ENCODE peak calls at places on chromosomes 7 and 10, in ten cellular contexts. M, R, B, N, V, X, J, S, Q and W are unnamed samples.

GRCh38 chr10:69413221-69413865 is 3.4 kb downstream of the TACR2 start:
- DNase-seq in Q (peak; percentile 72), S (no peak), N (peak; percentile 8), M (peak; percentile 89), V (peak; percentile 56), B (peak; percentile 64), R (peak; percentile 86), J (peak; percentile 43), X (no peak), W (peak; percentile 77)

GRCh38 chr7:150983893-150984368 is 5.8 kb upstream of the KCNH2 start:
- DNase-seq in X (no peak), Q (no peak), V (no peak), J (peak; percentile 30), R (no peak), N (no peak), S (peak; percentile 8), M (peak; percentile 71), B (no peak), W (peak; percentile 46)

GRCh38 chr10:102421645-102422585 is 1.3 kb downstream of the FBXL15 start:
- DNase-seq in Q (no peak), R (peak; percentile 35), X (peak; percentile 88), N (no peak), J (peak; percentile 23), B (peak; percentile 75), V (no peak), M (peak; percentile 72), S (peak; percentile 88), W (peak; percentile 65)

GRCh38 chr10:13759167-13759566 is 172.4 kb downstream of the PRPF18 start:
- DNase-seq in N (no peak), Q (no peak), R (no peak), B (no peak), M (peak; percentile 72), V (no peak), S (no peak), J (no peak), X (no peak), W (no peak)

GRCh38 chr7:159126496-159127345 is 17.9 kb downstream of the VIPR2 start:
- DNase-seq in M (peak; percentile 18), R (no peak), B (no peak), S (no peak), X (no peak), J (no peak), N (no peak), Q (no peak), V (no peak), W (no peak)

GRCh38 chr10:23293145-23293724 is 51.4 kb downstream of the C10orf67 start:
- DNase-seq in M (peak; percentile 67), S (no peak), J (peak; percentile 53), R (peak; percentile 13), Q (no peak), V (peak; percentile 10), B (no peak), N (peak; percentile 57), X (no peak), W (peak; percentile 66)

GRCh38 chr10:122122493-122122892 is 133.5 kb downstream of the TACC2 start:
- DNase-seq in S (no peak), V (no peak), Q (no peak), N (no peak), B (no peak), R (no peak), X (peak; percentile 47), J (no peak), M (no peak), W (no peak)

GRCh38 chr7:148963583-148964509 is 64.5 kb downstream of the PDIA4 start:
- DNase-seq in X (no peak), S (no peak), M (no peak), Q (no peak), R (peak; percentile 18), V (no peak), N (peak; percentile 39), B (no peak), J (no peak), W (no peak)

GRCh38 chr10:35707642-35708425 is 65.7 kb upstream of the FZD8 start:
- DNase-seq in J (no peak), M (no peak), Q (no peak), V (no peak), R (no peak), N (no peak), X (no peak), B (no peak), S (no peak), W (no peak)

GRCh38 chr10:8060010-8060703 is 5.7 kb downstream of the GATA3 start:
- DNase-seq in N (no peak), S (no peak), Q (no peak), M (peak; percentile 33), X (no peak), R (no peak), J (no peak), B (no peak), V (no peak), W (peak; percentile 69)

GRCh38 chr10:20466731-20467130 is 430.4 kb downstream of the NEBL start:
- DNase-seq in J (peak; percentile 63), B (peak; percentile 34), X (no peak), N (no peak), V (peak; percentile 72), R (no peak), S (no peak), M (no peak), Q (no peak), W (no peak)

GRCh38 chr10:14074062-14074884 is 256.5 kb downstream of the FRMD4A start:
- DNase-seq in M (no peak), B (peak; percentile 76), X (peak; percentile 82), J (peak; percentile 100), Q (peak; percentile 84), S (no peak), N (no peak), R (peak; percentile 89), V (peak; percentile 100), W (no peak)

GRCh38 chr7:141884544-141885227 is 31.5 kb upstream of the OR9A4 start:
- DNase-seq in M (no peak), R (no peak), N (no peak), J (no peak), S (no peak), X (no peak), Q (no peak), B (no peak), V (no peak), W (no peak)

GRCh38 chr10:80477-81105 is 31.5 kb upstream of the TUBB8 start:
- DNase-seq in V (no peak), S (no peak), N (no peak), R (no peak), M (no peak), Q (no peak), X (no peak), B (no peak), J (no peak), W (no peak)

GRCh38 chr7:85068796-85069195 is 118.1 kb downstream of the SEMA3D start:
- DNase-seq in J (peak; percentile 85), X (no peak), N (no peak), B (no peak), R (peak; percentile 57), V (peak; percentile 90), S (no peak), M (no peak), Q (no peak), W (no peak)

GRCh38 chr7:105648561-105649401 is 67.5 kb upstream of the EFCAB10 start:
- DNase-seq in V (no peak), B (no peak), J (peak; percentile 82), R (no peak), S (no peak), X (peak; percentile 48), M (no peak), N (peak; percentile 80), Q (no peak), W (no peak)

GRCh38 chr10:68594405-68594804 is 34.3 kb downstream of the TET1 start:
- DNase-seq in B (no peak), Q (peak; percentile 24), V (no peak), N (no peak), R (no peak), S (no peak), M (peak; percentile 16), J (peak; percentile 54), X (no peak), W (no peak)

GRCh38 chr10:87608756-87609155 is 50.9 kb upstream of the PAPSS2 start:
- DNase-seq in R (no peak), V (no peak), S (no peak), Q (no peak), J (peak; percentile 61), N (no peak), B (no peak), X (no peak), M (no peak), W (no peak)

GRCh38 chr7:114426824-114427223 is 12.2 kb downstream of the FOXP2 start:
- DNase-seq in M (no peak), S (no peak), J (peak; percentile 33), V (peak; percentile 33), N (peak; percentile 13), B (no peak), R (no peak), Q (no peak), X (no peak), W (peak; percentile 36)

GRCh38 chr7:118288098-118288497 is 63.6 kb downstream of the ANKRD7 start:
- DNase-seq in R (no peak), B (no peak), Q (no peak), X (no peak), J (no peak), V (no peak), S (no peak), N (no peak), M (no peak), W (peak; percentile 72)